ENCODE peak calls at places on chromosomes 3 and 15, in five cellular contexts. Q is epithelial cell of esophagus; U is lower lobe of right lung; D is stomach; C is CD8-positive, alpha-beta memory T cell. F is an unnamed sample.

GRCh38 chr15:48052871-48053383 is 67.9 kb upstream of the SLC24A5 start:
- DNase-seq in Q (peak), U (no peak), D (no peak), C (no peak), F (no peak)

GRCh38 chr15:70250208-70251201 is 152.8 kb upstream of the TLE3 start:
- DNase-seq in Q (no peak), U (no peak), D (no peak), C (no peak), F (no peak)

GRCh38 chr3:130820976-130821375 is 72.9 kb upstream of the ATP2C1 start:
- DNase-seq in Q (peak), U (peak), D (no peak), C (no peak), F (no peak)

GRCh38 chr3:94049267-94049666 is 13.4 kb downstream of the DHFR2 start:
- DNase-seq in Q (no peak), U (no peak), D (no peak), C (no peak), F (no peak)

GRCh38 chr3:123941150-123941941 is 19.7 kb downstream of the CCDC14 start:
- DNase-seq in Q (no peak), U (no peak), D (no peak), C (no peak), F (no peak)

GRCh38 chr3:133938770-133939495 is 43.3 kb upstream of the RAB6B start:
- DNase-seq in Q (peak), U (no peak), D (peak), C (no peak), F (no peak)

GRCh38 chr3:190883973-190884832 is 21.7 kb upstream of the GMNC start:
- DNase-seq in Q (peak), U (no peak), D (peak), C (no peak), F (peak)

GRCh38 chr15:29570121-29570930 is 251.9 kb downstream of the TJP1 start:
- DNase-seq in Q (peak), U (no peak), D (no peak), C (no peak), F (no peak)

GRCh38 chr3:126146525-126147146 is 33.8 kb downstream of the ALDH1L1 start:
- DNase-seq in Q (no peak), U (peak), D (no peak), C (peak), F (no peak)

GRCh38 chr3:197550489-197550888 is 5.3 kb downstream of the BDH1 start:
- DNase-seq in Q (no peak), U (no peak), D (no peak), C (no peak), F (no peak)

GRCh38 chr3:196292281-196292923 is 4.9 kb upstream of the PCYT1A start:
- DNase-seq in Q (no peak), U (no peak), D (no peak), C (no peak), F (no peak)

GRCh38 chr3:145333931-145334330 is 827.1 kb downstream of the PLOD2 start:
- DNase-seq in Q (no peak), U (no peak), D (no peak), C (no peak), F (no peak)

GRCh38 chr3:37944243-37944955 is 46.2 kb upstream of the VILL start:
- DNase-seq in Q (no peak), U (no peak), D (no peak), C (no peak), F (no peak)

GRCh38 chr15:77017091-77017660 is 22.2 kb downstream of the PSTPIP1 start:
- DNase-seq in Q (no peak), U (no peak), D (no peak), C (peak), F (no peak)

GRCh38 chr3:112847692-112848091 is 1.0 kb upstream of the CD200R1L start:
- DNase-seq in Q (no peak), U (no peak), D (no peak), C (peak), F (peak)

GRCh38 chr15:99122831-99123705 is 18.2 kb downstream of the SYNM start:
- DNase-seq in Q (no peak), U (no peak), D (no peak), C (no peak), F (no peak)

GRCh38 chr3:32780735-32781210 is 37.0 kb upstream of the TRIM71 start:
- DNase-seq in Q (peak), U (peak), D (peak), C (no peak), F (no peak)

GRCh38 chr15:74129411-74130088 is 836 bp upstream of the ISLR2 start:
- DNase-seq in Q (no peak), U (no peak), D (no peak), C (no peak), F (no peak)

GRCh38 chr3:57559526-57559925 is 3.5 kb downstream of the PDE12 start:
- DNase-seq in Q (no peak), U (no peak), D (no peak), C (no peak), F (no peak)

GRCh38 chr3:191980443-191980842 is 519.5 kb downstream of the PYDC2 start:
- DNase-seq in Q (no peak), U (no peak), D (no peak), C (no peak), F (no peak)
- H3K4me3 ChIP-seq in Q (no peak), U (no peak), D (no peak), C (no peak), F (no peak)

GRCh38 chr15:25345943-25346342 is 92.9 kb downstream of the UBE3A start:
- DNase-seq in Q (peak), U (no peak), D (no peak), C (no peak), F (no peak)
- H3K4me3 ChIP-seq in Q (no peak), U (no peak), D (no peak), C (no peak), F (no peak)

DNA sequence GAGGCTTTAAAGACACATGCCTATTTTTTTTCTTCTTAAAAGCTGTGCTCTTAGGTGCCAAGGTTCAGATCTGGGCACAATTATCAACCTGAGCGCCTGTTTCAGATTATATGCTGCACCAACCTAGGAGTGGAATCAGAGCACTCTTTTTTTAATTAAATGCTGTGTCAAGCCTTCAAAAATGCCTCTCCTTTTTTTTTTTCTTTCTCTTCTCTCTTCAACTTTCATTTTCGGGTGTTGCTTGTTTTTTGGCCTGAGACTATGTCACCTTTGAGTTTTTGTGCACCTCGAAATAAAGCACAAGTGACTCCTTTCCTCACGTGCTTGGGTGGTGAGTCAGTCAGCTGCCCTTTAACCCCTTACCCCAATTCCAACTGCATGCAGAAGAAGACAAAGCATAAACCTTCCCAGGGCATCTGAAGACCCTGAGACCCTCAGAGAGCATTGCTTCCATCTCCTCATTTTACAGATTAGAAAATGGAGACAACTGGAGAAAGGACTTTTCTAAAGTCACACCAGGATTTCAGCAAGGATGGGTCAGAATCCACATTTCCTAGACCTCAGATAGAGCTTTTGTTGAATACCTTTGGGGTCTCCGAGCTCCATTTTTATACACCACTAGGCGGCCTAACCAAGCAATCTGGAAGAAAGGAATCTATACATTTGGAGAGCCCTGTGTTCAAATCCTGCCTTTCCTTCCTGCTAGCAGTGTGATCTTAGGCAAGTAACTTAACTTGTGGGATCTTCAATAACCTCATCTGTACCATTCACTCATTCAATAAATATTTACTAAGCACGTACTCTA is 631 bp upstream of the PRICKLE2 start:
- DNase-seq in Q (no peak), U (no peak), D (no peak), C (no peak), F (no peak)
- H3K4me3 ChIP-seq in Q (no peak), U (peak), D (peak), C (no peak), F (no peak)

GRCh38 chr15:81183403-81183760 is 13.3 kb upstream of the IL16 start:
- DNase-seq in Q (no peak), U (no peak), D (no peak), C (no peak), F (no peak)

GRCh38 chr15:81181220-81181619 is 15.5 kb upstream of the IL16 start:
- DNase-seq in Q (no peak), U (no peak), D (no peak), C (no peak), F (no peak)

GRCh38 chr15:81182746-81183402 is 13.8 kb upstream of the IL16 start:
- DNase-seq in Q (no peak), U (no peak), D (no peak), C (no peak), F (no peak)

GRCh38 chr15:81184188-81184587 is 12.5 kb upstream of the IL16 start:
- DNase-seq in Q (no peak), U (peak), D (no peak), C (no peak), F (peak)

DNA sequence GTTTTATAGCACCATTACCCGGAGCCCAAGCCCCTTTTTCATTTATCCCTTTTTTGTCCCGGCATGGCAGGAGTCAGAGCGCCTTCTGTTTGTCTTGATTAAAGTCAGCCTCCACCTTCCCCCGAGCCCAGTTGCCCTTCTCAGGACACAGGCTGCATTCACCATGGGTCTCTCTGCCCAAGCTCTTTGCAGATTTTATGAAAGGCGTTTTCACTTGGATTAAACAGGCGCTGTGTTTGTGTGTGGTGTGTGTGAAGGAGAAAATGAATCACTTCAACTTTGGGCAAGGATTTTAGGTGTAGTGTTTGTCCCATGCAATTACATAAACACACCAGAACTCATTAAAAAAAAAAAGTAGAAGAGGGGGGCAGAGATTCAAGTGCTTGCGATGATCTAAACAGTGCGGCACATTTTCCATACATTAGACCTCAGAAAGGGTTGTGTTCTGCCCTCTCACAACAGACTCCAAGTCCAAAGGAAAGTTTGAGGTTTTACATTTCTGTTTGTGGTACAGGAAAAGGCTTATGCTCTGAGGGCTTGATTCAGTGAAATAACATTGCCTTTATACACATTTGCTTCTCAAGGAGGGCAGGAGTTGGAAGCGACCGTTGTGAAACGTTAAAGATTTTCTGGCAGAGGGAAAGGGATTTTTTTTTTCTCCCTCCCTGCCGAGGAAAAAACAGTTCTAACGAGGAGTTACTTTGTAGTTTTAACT is 14.5 kb upstream of the IL16 start:
- DNase-seq in Q (no peak), U (no peak), D (no peak), C (no peak), F (peak)
- H3K4me3 ChIP-seq in Q (no peak), U (peak), D (peak), C (no peak), F (peak)

GRCh38 chr15:60563539-60564404 is 84.8 kb upstream of the ICE2 start:
- DNase-seq in Q (no peak), U (no peak), D (no peak), C (peak), F (no peak)
- H3K4me3 ChIP-seq in Q (no peak), U (no peak), D (no peak), C (peak), F (no peak)

GRCh38 chr3:101762041-101762646 is 16.9 kb upstream of the NXPE3 start:
- DNase-seq in Q (peak), U (no peak), D (no peak), C (no peak), F (no peak)
- H3K4me3 ChIP-seq in Q (no peak), U (no peak), D (no peak), C (no peak), F (no peak)

GRCh38 chr3:136862953-136863352 is 945 bp downstream of the NCK1 start:
- DNase-seq in Q (peak), U (no peak), D (no peak), C (no peak), F (no peak)

GRCh38 chr3:136861890-136862610 is at the start of gene NCK1:
- DNase-seq in Q (peak), U (peak), D (peak), C (peak), F (peak)

GRCh38 chr3:136858381-136858780 is 3.6 kb upstream of the NCK1 start:
- DNase-seq in Q (no peak), U (no peak), D (no peak), C (no peak), F (no peak)

GRCh38 chr3:136862611-136862951 is 573 bp downstream of the NCK1 start:
- DNase-seq in Q (peak), U (peak), D (peak), C (peak), F (no peak)

GRCh38 chr3:136860541-136860940 is 1.5 kb upstream of the NCK1 start:
- DNase-seq in Q (no peak), U (no peak), D (no peak), C (no peak), F (no peak)
- H3K4me3 ChIP-seq in Q (peak), U (peak), D (peak), C (peak), F (peak)

GRCh38 chr15:52730163-52730562 is 51.0 kb upstream of the ATOSA start:
- DNase-seq in Q (peak), U (no peak), D (no peak), C (peak), F (peak)
- H3K4me3 ChIP-seq in Q (no peak), U (no peak), D (no peak), C (no peak), F (no peak)

GRCh38 chr15:27869697-27870281 is 229.3 kb downstream of the OCA2 start:
- DNase-seq in Q (no peak), U (no peak), D (no peak), C (no peak), F (no peak)

GRCh38 chr15:27872355-27872754 is 226.8 kb downstream of the OCA2 start:
- DNase-seq in Q (no peak), U (no peak), D (no peak), C (no peak), F (no peak)

GRCh38 chr15:27868828-27869404 is 230.2 kb downstream of the OCA2 start:
- DNase-seq in Q (no peak), U (no peak), D (no peak), C (no peak), F (no peak)

GRCh38 chr15:27873039-27873438 is 226.1 kb downstream of the OCA2 start:
- DNase-seq in Q (no peak), U (no peak), D (no peak), C (no peak), F (no peak)

GRCh38 chr15:27871078-27871695 is 227.9 kb downstream of the OCA2 start:
- DNase-seq in Q (no peak), U (no peak), D (no peak), C (no peak), F (no peak)
- H3K4me3 ChIP-seq in Q (no peak), U (no peak), D (no peak), C (no peak), F (no peak)